ENCODE peak calls at places on chromosomes 11 and 22, in seven cellular contexts. E is right lobe of liver, I is GM12878, C is ovary, O is H1, J is suprapubic skin, U is heart left ventricle. W is an unnamed sample.
A peak's percentile ranks its signal among the peaks of the same experiment; 100 is the strongest.

GRCh38 chr11:125226701-125227100 is 62.1 kb downstream of the PKNOX2 start:
- DNase-seq in E (no peak), I (no peak), C (no peak), O (no peak), J (no peak), U (no peak), W (no peak)

GRCh38 chr22:17359501-17359900 is 9.8 kb upstream of the CECR2 start:
- DNase-seq in E (no peak), I (no peak), C (no peak), O (no peak), J (no peak), U (no peak), W (no peak)

GRCh38 chr22:41687901-41688364 is 734 bp downstream of the SNU13 start:
- DNase-seq in E (no peak), I (no peak), C (no peak), O (no peak), J (no peak), U (no peak), W (no peak)

GRCh38 chr11:31699066-31699465 is 112.1 kb downstream of the PAX6 start:
- DNase-seq in E (no peak), I (no peak), C (no peak), O (no peak), J (no peak), U (no peak), W (no peak)

GRCh38 chr22:37533995-37534394 is 14.8 kb upstream of the CARD10 start:
- DNase-seq in E (no peak), I (peak; percentile 28), C (no peak), O (no peak), J (no peak), U (no peak), W (no peak)

GRCh38 chr11:57649826-57650738 is at the start of gene YPEL4:
- DNase-seq in E (peak; percentile 50), I (no peak), C (peak; percentile 70), O (no peak), J (peak; percentile 87), U (peak; percentile 69), W (peak; percentile 60)

GRCh38 chr11:120471131-120471530 is 40.4 kb upstream of the GRIK4 start:
- DNase-seq in E (no peak), I (no peak), C (no peak), O (no peak), J (no peak), U (no peak), W (no peak)

GRCh38 chr11:17552392-17553248 is 5.6 kb downstream of the OTOG start:
- DNase-seq in E (no peak), I (no peak), C (no peak), O (no peak), J (no peak), U (no peak), W (no peak)

GRCh38 chr11:76835928-76836612 is 24.6 kb upstream of the ACER3 start:
- DNase-seq in E (no peak), I (no peak), C (no peak), O (no peak), J (peak; percentile 88), U (no peak), W (peak; percentile 68)

GRCh38 chr11:2129699-2130366 is 9.4 kb downstream of the IGF2 start:
- DNase-seq in E (peak; percentile 14), I (no peak), C (no peak), O (no peak), J (no peak), U (peak; percentile 54), W (no peak)

GRCh38 chr11:130121430-130121978 is 38.1 kb upstream of the ST14 start:
- DNase-seq in E (no peak), I (no peak), C (no peak), O (no peak), J (no peak), U (no peak), W (no peak)

GRCh38 chr11:70471254-70471653 is 72.9 kb downstream of the CTTN start:
- DNase-seq in E (no peak), I (no peak), C (peak; percentile 15), O (peak; percentile 41), J (no peak), U (no peak), W (no peak)

GRCh38 chr11:57785072-57785471 is 23.5 kb downstream of the CTNND1 start:
- DNase-seq in E (no peak), I (no peak), C (no peak), O (no peak), J (no peak), U (no peak), W (no peak)

GRCh38 chr11:9765320-9766101 is 101.6 kb downstream of the SWAP70 start:
- DNase-seq in E (no peak), I (no peak), C (peak; percentile 76), O (no peak), J (no peak), U (peak; percentile 82), W (no peak)

GRCh38 chr11:110176366-110177056 is 83.3 kb downstream of the ZC3H12C start:
- DNase-seq in E (no peak), I (no peak), C (no peak), O (no peak), J (no peak), U (no peak), W (no peak)

GRCh38 chr11:35166369-35167360 is 27.7 kb downstream of the CD44 start:
- DNase-seq in E (no peak), I (no peak), C (no peak), O (no peak), J (no peak), U (no peak), W (peak; percentile 39)

GRCh38 chr11:78170874-78171549 is 17.4 kb downstream of the KCTD21 start:
- DNase-seq in E (peak; percentile 45), I (no peak), C (no peak), O (no peak), J (no peak), U (no peak), W (no peak)

GRCh38 chr22:41028841-41029240 is 63.6 kb upstream of the EP300 start:
- DNase-seq in E (no peak), I (no peak), C (no peak), O (no peak), J (no peak), U (no peak), W (no peak)

GRCh38 chr11:43919852-43920597 is 22.4 kb upstream of the C11orf96 start:
- DNase-seq in E (no peak), I (no peak), C (peak; percentile 69), O (no peak), J (no peak), U (no peak), W (no peak)

GRCh38 chr11:43917851-43918250 is 24.6 kb upstream of the C11orf96 start:
- DNase-seq in E (no peak), I (no peak), C (no peak), O (no peak), J (no peak), U (no peak), W (no peak)

GRCh38 chr11:43916621-43917020 is 25.8 kb upstream of the C11orf96 start:
- DNase-seq in E (no peak), I (no peak), C (no peak), O (no peak), J (no peak), U (no peak), W (no peak)

GRCh38 chr11:43920598-43921419 is 21.6 kb upstream of the C11orf96 start:
- DNase-seq in E (no peak), I (no peak), C (peak; percentile 83), O (no peak), J (no peak), U (no peak), W (peak; percentile 52)

GRCh38 chr11:43918662-43919061 is 23.8 kb upstream of the C11orf96 start:
- DNase-seq in E (no peak), I (no peak), C (no peak), O (no peak), J (no peak), U (no peak), W (no peak)
- TF ChIP-seq CTCF in E (no peak), I (no peak), C (no peak), O (no peak), J (no peak), U (no peak), W (no peak)

GRCh38 chr11:82458147-82458546 is 275.5 kb downstream of the FAM181B start:
- DNase-seq in E (no peak), I (no peak), C (no peak), O (no peak), J (no peak), U (no peak), W (no peak)
- TF ChIP-seq POLR2A in E (no peak), I (no peak), C (no peak), O (no peak), J (no peak), U (no peak), W (no peak)

DNA sequence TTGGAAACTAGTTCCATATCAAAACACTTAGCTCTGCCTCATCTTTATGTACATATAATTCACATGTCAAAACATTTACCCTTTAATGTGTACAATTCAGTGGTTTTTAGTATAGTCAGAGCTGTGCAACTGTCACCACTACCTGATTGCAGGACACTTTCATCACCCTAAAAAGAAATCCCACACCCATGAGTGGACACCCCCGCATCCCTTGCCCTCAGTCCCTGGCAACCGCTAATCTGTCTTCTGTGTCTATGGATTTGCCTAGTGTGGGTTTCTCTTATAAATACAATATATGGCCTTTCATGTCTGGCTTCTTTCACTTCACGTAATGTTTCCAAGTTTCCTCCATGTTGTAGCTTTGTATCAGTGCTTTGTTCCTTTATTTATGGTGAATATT is 8.6 kb upstream of the EMID1 start:
- DNase-seq in E (no peak), I (no peak), C (no peak), O (no peak), J (no peak), U (no peak), W (no peak)
- H3K36me3 ChIP-seq in E (no peaks in the 10 kb centered on the region), I (no peaks in the 10 kb centered on the region), C (no peaks in the 10 kb centered on the region), O (no peaks in the 10 kb centered on the region), J (no peaks in the 10 kb centered on the region), U (no peaks in the 10 kb centered on the region), W (no peaks in the 10 kb centered on the region)

GRCh38 chr11:134863294-134863693 is 451.3 kb upstream of the B3GAT1 start:
- DNase-seq in E (no peak), I (no peak), C (no peak), O (no peak), J (no peak), U (no peak), W (no peak)

GRCh38 chr11:134858783-134859480 is 446.9 kb upstream of the B3GAT1 start:
- DNase-seq in E (no peak), I (no peak), C (no peak), O (no peak), J (no peak), U (no peak), W (no peak)

GRCh38 chr11:134862168-134862567 is 450.1 kb upstream of the B3GAT1 start:
- DNase-seq in E (no peak), I (no peak), C (no peak), O (no peak), J (no peak), U (no peak), W (no peak)

GRCh38 chr11:134862796-134863195 is 450.8 kb upstream of the B3GAT1 start:
- DNase-seq in E (no peak), I (no peak), C (no peak), O (no peak), J (no peak), U (no peak), W (no peak)

DNA sequence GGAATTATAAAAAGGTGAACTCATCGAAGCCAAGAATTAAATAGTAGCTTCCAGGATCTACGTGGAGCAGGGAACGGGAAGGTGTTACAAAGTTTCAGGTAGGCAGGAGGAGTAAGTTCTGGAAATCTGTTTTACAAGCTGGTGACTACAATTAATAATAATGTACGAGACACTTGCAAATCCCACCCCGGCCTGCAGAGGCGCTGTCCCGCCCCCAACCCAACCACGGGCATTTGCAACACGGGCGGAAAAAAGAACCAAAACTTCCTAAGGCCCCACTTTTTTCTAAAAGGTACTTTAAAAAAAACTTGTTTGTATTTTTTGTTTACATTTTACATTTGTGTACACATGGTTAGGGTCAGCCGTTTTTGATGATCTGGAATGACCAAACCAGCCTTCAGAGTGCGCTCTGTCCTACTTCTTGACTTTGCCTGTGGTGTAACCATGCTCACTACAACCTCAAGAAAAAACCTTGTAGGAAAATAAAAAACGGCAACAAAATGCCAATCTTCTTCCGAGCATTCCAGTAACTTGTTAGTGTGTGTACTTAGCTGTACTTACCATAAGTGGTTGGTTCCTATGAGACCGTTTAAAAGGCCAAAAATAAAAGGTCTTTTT is 449.6 kb upstream of the B3GAT1 start:
- DNase-seq in E (no peak), I (no peak), C (no peak), O (no peak), J (no peak), U (no peak), W (no peak)
- TF ChIP-seq CTCF in E (no peak), I (peak; percentile 21), C (no peak), O (peak; percentile 45), J (no peak), U (no peak), W (no peak)